ENCODE peak calls at places on chromosomes 13 and 19, in eight cellular contexts. D, Y, Q, X, A, Z, J and N are unnamed samples.

GRCh38 chr19:51354103-51354741 is 12.0 kb downstream of the ETFB start:
- DNase-seq in D (no peak), Y (no peak), Q (no peak), X (no peak), A (no peak), Z (no peak), J (no peak), N (no peak)

GRCh38 chr19:11463391-11463790 is 17.5 kb downstream of the ELAVL3 start:
- DNase-seq in D (no peak), Y (no peak), Q (no peak), X (no peak), A (no peak), Z (no peak), J (no peak), N (no peak)

GRCh38 chr19:17153996-17154395 is 61.2 kb upstream of the USE1 start:
- DNase-seq in D (no peak), Y (peak; percentile 59), Q (no peak), X (no peak), A (no peak), Z (no peak), J (peak; percentile 55), N (no peak)

GRCh38 chr19:55353803-55354697 is 469 bp downstream of the COX6B2 start:
- DNase-seq in D (no peak), Y (peak; percentile 91), Q (peak; percentile 68), X (no peak), A (peak; percentile 84), Z (peak; percentile 71), J (peak; percentile 48), N (no peak)

GRCh38 chr19:33904681-33905080 is 108.0 kb downstream of the KCTD15 start:
- DNase-seq in D (no peak), Y (no peak), Q (peak; percentile 52), X (no peak), A (no peak), Z (peak; percentile 61), J (peak; percentile 48), N (no peak)

GRCh38 chr13:79998386-79998785 is 342.5 kb downstream of the SPRY2 start:
- DNase-seq in D (no peak), Y (no peak), Q (peak; percentile 42), X (no peak), A (no peak), Z (no peak), J (no peak), N (no peak)

GRCh38 chr19:52170304-52170703 is 1.1 kb downstream of the ZNF836 start:
- DNase-seq in D (no peak), Y (no peak), Q (no peak), X (no peak), A (no peak), Z (no peak), J (no peak), N (no peak)

GRCh38 chr13:65606622-65607021 is 1623.5 kb downstream of the PCDH9 start:
- DNase-seq in D (no peak), Y (no peak), Q (peak; percentile 72), X (no peak), A (no peak), Z (no peak), J (no peak), N (no peak)

GRCh38 chr13:100633461-100633860 is 41.1 kb downstream of the TMTC4 start:
- DNase-seq in D (no peak), Y (no peak), Q (peak; percentile 60), X (no peak), A (no peak), Z (no peak), J (no peak), N (no peak)

GRCh38 chr19:18392417-18392816 is 5.0 kb downstream of the LRRC25 start:
- DNase-seq in D (peak; percentile 78), Y (peak; percentile 87), Q (peak; percentile 90), X (peak; percentile 36), A (peak; percentile 72), Z (peak; percentile 49), J (no peak), N (no peak)

GRCh38 chr19:19338082-19338481 is 17.5 kb downstream of the MAU2 start:
- DNase-seq in D (no peak), Y (no peak), Q (no peak), X (no peak), A (no peak), Z (no peak), J (no peak), N (no peak)

GRCh38 chr19:16048583-16048982 is 27.7 kb upstream of the TPM4 start:
- DNase-seq in D (no peak), Y (no peak), Q (no peak), X (no peak), A (no peak), Z (no peak), J (no peak), N (no peak)

GRCh38 chr13:40786568-40786996 is 2.8 kb upstream of the SLC25A15 start:
- DNase-seq in D (no peak), Y (no peak), Q (peak; percentile 39), X (no peak), A (no peak), Z (peak; percentile 9), J (no peak), N (no peak)

GRCh38 chr13:89458456-89458855 is 1787.3 kb downstream of the SLITRK5 start:
- DNase-seq in D (no peak), Y (no peak), Q (no peak), X (no peak), A (no peak), Z (no peak), J (no peak), N (no peak)

GRCh38 chr19:50925734-50926133 is 14.5 kb upstream of the KLK4 start:
- DNase-seq in D (no peak), Y (no peak), Q (peak; percentile 31), X (no peak), A (no peak), Z (no peak), J (no peak), N (no peak)

GRCh38 chr19:50743537-50743936 is 20.4 kb downstream of the CLEC11A start:
- DNase-seq in D (no peak), Y (no peak), Q (no peak), X (no peak), A (no peak), Z (no peak), J (no peak), N (no peak)

GRCh38 chr13:44719857-44720671 is 143.9 kb upstream of the TSC22D1 start:
- DNase-seq in D (no peak), Y (no peak), Q (peak; percentile 90), X (peak; percentile 19), A (no peak), Z (peak; percentile 53), J (peak; percentile 25), N (no peak)

GRCh38 chr19:13408889-13409518 is 97.3 kb downstream of the CACNA1A start:
- DNase-seq in D (no peak), Y (no peak), Q (no peak), X (no peak), A (no peak), Z (no peak), J (no peak), N (no peak)

GRCh38 chr13:27578121-27579030 is 42.0 kb downstream of the LNX2 start:
- DNase-seq in D (no peak), Y (no peak), Q (no peak), X (no peak), A (no peak), Z (no peak), J (no peak), N (no peak)

GRCh38 chr13:27023385-27023784 is 148.2 kb downstream of the USP12 start:
- DNase-seq in D (no peak), Y (no peak), Q (no peak), X (no peak), A (no peak), Z (no peak), J (no peak), N (no peak)

DNA sequence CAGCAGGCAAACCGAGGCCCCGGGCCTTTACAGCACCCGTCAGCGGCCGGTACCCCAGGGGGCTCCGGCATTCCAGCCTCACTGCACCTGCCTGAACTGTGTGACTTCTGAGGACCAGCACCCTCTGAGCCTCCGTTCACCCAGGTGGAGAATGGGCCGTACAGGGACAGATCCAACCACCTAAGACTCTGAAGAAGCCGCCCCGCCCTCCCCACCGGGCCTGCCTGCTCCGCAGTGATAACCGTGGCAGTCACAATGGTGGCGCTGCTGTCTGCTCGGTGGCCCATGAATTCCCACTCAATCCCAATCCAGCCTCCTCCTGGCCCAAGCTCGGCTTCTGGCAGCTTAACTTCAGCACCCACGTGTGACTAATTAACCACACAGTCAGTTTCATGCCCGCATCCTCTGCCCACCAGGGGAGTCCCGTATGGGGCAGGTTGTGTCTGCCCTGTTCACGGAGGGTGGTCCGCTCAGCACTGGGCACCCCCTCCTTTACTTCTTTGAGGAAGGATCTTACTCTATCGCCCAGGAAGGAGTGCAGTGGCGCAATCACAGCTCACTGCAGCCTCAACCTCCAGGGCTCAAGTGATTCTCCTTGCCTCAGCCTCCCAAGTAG is 3.4 kb downstream of the TCF3 start:
- DNase-seq in D (no peak), Y (peak; percentile 63), Q (no peak), X (no peak), A (no peak), Z (no peak), J (no peak), N (no peak)
- H3K36me3 ChIP-seq in D (peaks cover 23% of the 10 kb centered on the region), Y (peaks cover 38% of the 10 kb centered on the region), Q (no peaks in the 10 kb centered on the region), X (peaks cover 58% of the 10 kb centered on the region), A (no peaks in the 10 kb centered on the region), Z (peaks cover 5% of the 10 kb centered on the region), J (no peaks in the 10 kb centered on the region), N (no peaks in the 10 kb centered on the region)

GRCh38 chr13:39602277-39602613 is 748 bp downstream of the LHFPL6 start:
- DNase-seq in D (no peak), Y (no peak), Q (no peak), X (no peak), A (no peak), Z (no peak), J (no peak), N (no peak)
- H3K27ac ChIP-seq in D (peak overlapping the region; percentile 89), Y (peak overlapping the region; percentile 88), Q (no peak overlapping the region), X (peak overlapping the region; percentile 49), A (peak overlapping the region; percentile 67), Z (peak overlapping the region; percentile 56), J (peak overlapping the region; percentile 96), N (peak overlapping the region; percentile 85)

GRCh38 chr13:113252516-113252915 is 43.1 kb downstream of the CUL4A start:
- DNase-seq in D (no peak), Y (no peak), Q (no peak), X (no peak), A (no peak), Z (no peak), J (no peak), N (no peak)
- H3K36me3 ChIP-seq in D (peaks cover 90% of the 10 kb centered on the region), Y (peaks cover 100% of the 10 kb centered on the region), Q (peaks cover 70% of the 10 kb centered on the region), X (peaks cover 100% of the 10 kb centered on the region), A (peaks cover 16% of the 10 kb centered on the region), Z (peaks cover 24% of the 10 kb centered on the region), J (no peaks in the 10 kb centered on the region), N (peaks cover 69% of the 10 kb centered on the region)

DNA sequence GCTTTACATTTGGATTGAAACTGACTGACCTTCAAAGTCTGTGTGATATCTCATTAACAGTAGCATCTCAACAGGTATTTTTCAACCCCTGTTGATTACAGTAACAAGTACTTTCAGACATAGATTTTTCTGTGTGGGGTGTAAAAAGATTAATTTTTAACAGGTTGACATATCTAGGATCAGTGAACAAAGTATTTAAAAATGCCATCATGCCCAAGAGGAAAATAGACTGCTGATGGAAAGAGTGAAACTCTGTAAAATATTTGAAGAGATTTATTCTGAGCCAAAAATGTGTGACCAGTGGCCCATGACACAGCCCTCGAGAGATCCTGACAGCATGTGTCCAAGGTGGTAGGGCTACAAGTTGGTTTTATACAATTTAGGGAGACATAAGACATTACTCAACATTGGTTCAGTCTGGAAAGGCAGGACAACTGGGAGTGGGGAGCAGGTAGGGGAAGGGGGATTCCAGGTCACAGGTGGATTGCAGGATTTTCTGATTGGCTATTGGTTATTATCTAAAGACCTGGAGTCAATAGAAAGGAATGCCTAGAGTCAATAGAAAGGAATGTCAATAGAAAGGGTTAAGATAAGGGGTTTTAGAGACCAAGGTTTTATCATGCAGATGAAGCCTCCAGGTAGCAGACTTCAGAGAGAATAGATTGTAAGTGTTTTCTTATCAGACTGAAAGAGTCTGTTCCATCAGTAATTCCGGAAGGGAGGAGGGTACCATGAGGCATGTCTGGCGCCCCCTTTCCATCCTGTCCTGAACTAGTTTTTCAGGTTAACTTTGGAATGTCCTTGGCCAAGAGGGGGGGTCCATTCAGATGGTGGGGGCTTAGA is 29.1 kb downstream of the TNFRSF19 start:
- DNase-seq in D (no peak), Y (no peak), Q (no peak), X (no peak), A (no peak), Z (no peak), J (no peak), N (no peak)
- H3K27ac ChIP-seq in D (no peak overlapping the region), Y (no peak overlapping the region), Q (peak overlapping the region; percentile 73), X (no peak overlapping the region), A (no peak overlapping the region), Z (no peak overlapping the region), J (no peak overlapping the region), N (no peak overlapping the region)